ENCODE peak calls at places on chromosomes 4 and X, in nine cellular contexts. O, E, Q, C, M, T, A, J and N are unnamed samples.

GRCh38 chr4:122701061-122701460 is 31.4 kb upstream of the BBS12 start:
- DNase-seq in A (no peak), E (no peak), M (no peak), T (no peak), J (no peak), Q (no peak), O (no peak), C (no peak), N (no peak)

GRCh38 chrX:139929876-139930275 is 3.0 kb downstream of the ATP11C start:
- DNase-seq in J (no peak), Q (no peak), T (no peak), A (no peak), M (no peak), C (no peak), E (no peak), O (no peak), N (no peak)

GRCh38 chr4:2761035-2761923 is 5.1 kb upstream of the TNIP2 start:
- DNase-seq in Q (peak; percentile 64), A (no peak), O (no peak), E (peak; percentile 94), J (no peak), M (peak; percentile 35), C (peak; percentile 35), T (no peak), N (no peak)

GRCh38 chr4:10096201-10096975 is 20.2 kb downstream of the WDR1 start:
- DNase-seq in A (peak; percentile 69), T (peak; percentile 76), O (no peak), E (peak; percentile 60), Q (peak; percentile 88), C (peak; percentile 89), M (peak; percentile 80), J (no peak), N (peak; percentile 72)

GRCh38 chrX:7254144-7254543 is 106.2 kb upstream of the PUDP start:
- DNase-seq in E (no peak), M (no peak), O (no peak), C (no peak), T (no peak), A (no peak), Q (no peak), J (no peak), N (no peak)

GRCh38 chr4:1172971-1173757 is 781 bp upstream of the SPON2 start:
- DNase-seq in O (no peak), Q (peak; percentile 73), T (no peak), E (peak; percentile 28), A (peak; percentile 67), M (peak; percentile 73), C (no peak), J (peak; percentile 81), N (no peak)

GRCh38 chr4:114378306-114378903 is 220.2 kb upstream of the UGT8 start:
- DNase-seq in C (peak; percentile 54), J (no peak), O (no peak), T (no peak), A (no peak), E (no peak), M (no peak), Q (no peak), N (peak; percentile 16)

GRCh38 chr4:31175242-31175910 is 455.2 kb downstream of the PCDH7 start:
- DNase-seq in A (no peak), O (no peak), T (no peak), M (no peak), C (peak; percentile 66), E (no peak), J (no peak), Q (no peak), N (no peak)

GRCh38 chr4:83556006-83556712 is 20.3 kb downstream of the GPAT3 start:
- DNase-seq in C (no peak), J (no peak), Q (no peak), O (no peak), T (no peak), E (no peak), A (no peak), M (no peak), N (no peak)

GRCh38 chr4:106032851-106033286 is 137.6 kb downstream of the NPNT start:
- DNase-seq in O (no peak), C (no peak), T (no peak), J (no peak), A (no peak), Q (peak; percentile 83), E (no peak), M (no peak), N (no peak)

GRCh38 chr4:37758226-37758625 is 68.3 kb upstream of the PGM2 start:
- DNase-seq in J (no peak), O (no peak), C (no peak), A (peak; percentile 37), E (no peak), M (no peak), Q (no peak), T (no peak), N (no peak)

GRCh38 chr4:95547708-95548471 is 883 bp downstream of the UNC5C start:
- DNase-seq in E (peak; percentile 23), O (no peak), T (no peak), M (peak; percentile 54), Q (peak; percentile 71), A (peak; percentile 46), J (no peak), C (peak; percentile 18), N (peak; percentile 67)

DNA sequence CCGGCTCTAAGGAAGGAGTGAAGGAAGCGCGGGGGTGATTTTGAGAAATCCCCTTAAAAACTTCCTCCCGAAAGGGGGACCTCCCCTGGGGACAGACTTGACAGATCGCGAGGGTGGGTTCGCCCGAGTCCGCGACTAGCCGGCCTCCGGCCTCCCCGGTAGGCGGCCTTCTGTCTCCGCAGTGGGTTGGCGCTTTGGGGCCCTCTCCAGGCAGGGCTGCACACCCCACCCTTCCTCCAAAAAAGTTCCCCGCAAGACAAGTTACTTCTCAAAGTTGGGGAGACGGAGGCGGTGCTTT is 24.8 kb downstream of the HOPX start:
- DNase-seq in E (no peak), Q (no peak), O (no peak), C (no peak), T (peak; percentile 58), A (peak; percentile 37), J (no peak), M (peak; percentile 64), N (peak; percentile 44)
- TF ChIP-seq CTCF in E (no peak), Q (no peak), O (no peak), C (no peak), T (no peak), A (no peak), J (peak; percentile 25), M (peak; percentile 31), N (peak; percentile 17)

GRCh38 chr4:169267070-169267469 is 3.7 kb downstream of the SH3RF1 start:
- DNase-seq in C (peak; percentile 41), A (no peak), J (no peak), T (no peak), O (no peak), Q (no peak), M (no peak), E (no peak), N (no peak)
- H3K4me3 ChIP-seq in C (peak overlapping the region; percentile 87), A (no peak overlapping the region), J (no peak overlapping the region), T (no peak overlapping the region), O (no peak overlapping the region), Q (no peak overlapping the region), M (peak overlapping the region; percentile 98), E (peak overlapping the region; percentile 4), N (no peak overlapping the region)

GRCh38 chr4:56324011-56324610 is 63.2 kb downstream of the AASDH start:
- DNase-seq in E (no peak), C (no peak), J (no peak), A (no peak), T (no peak), Q (no peak), M (no peak), O (no peak), N (no peak)
- H3K27ac ChIP-seq in E (no peak overlapping the region), C (no peak overlapping the region), J (no peak overlapping the region), A (no peak overlapping the region), T (no peak overlapping the region), Q (no peak overlapping the region), M (no peak overlapping the region), O (peak overlapping the region; percentile 55), N (peak overlapping the region; percentile 76)

DNA sequence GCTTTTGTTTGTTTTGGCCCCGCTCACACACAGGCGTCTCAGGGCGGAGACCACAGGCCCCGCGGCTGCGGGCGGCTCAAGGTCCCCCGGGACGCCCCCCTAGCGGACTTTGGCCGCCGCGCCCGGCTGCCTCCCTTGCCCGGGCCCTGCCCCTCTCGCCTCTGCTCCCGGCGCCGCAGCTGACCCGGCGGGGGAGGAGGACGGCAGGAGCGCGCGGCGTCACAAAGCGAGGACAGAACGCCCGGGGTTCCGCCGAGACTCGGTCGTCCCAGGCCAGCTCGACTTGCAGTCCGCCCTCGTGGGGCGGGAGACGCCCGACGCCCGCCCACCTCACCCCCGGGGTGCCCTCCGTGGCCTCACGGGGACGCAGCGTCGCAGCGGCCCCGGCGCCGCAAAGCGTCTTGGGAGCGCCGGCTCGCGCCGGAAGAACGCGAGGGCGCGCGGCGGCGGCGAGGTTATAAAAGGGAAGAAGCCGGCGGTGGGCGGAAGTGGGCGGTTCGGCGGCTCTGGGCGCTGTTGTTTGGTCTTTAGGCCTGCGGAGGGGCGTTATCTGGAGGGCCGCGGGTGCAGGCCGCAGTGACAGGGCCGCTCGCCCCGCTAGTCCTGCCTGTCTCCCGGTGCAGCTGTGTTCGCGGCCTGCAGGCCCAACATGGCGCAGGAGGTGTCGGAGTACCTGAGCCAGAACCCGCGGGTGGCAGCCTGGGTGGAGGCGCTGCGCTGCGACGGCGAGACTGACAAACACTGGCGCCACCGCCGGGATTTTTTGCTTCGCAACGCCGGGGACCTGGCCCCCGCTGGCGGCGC is at the start of gene CDKN2AIP:
- DNase-seq in A (peak; percentile 96), M (peak; percentile 97), C (peak; percentile 92), Q (peak; percentile 96), T (peak; percentile 95), J (peak; percentile 97), E (peak; percentile 93), O (peak; percentile 85), N (peak; percentile 82)
- TF ChIP-seq CTCF in A (no peak), M (peak; percentile 17), C (no peak), Q (no peak), T (no peak), J (no peak), E (no peak), O (no peak), N (no peak)

GRCh38 chrX:6226646-6227444 is 1.8 kb downstream of the NLGN4X start:
- DNase-seq in Q (no peak), M (no peak), E (no peak), T (no peak), O (no peak), A (peak; percentile 61), C (no peak), J (no peak), N (peak; percentile 50)
- H3K4me3 ChIP-seq in Q (peak overlapping the region; percentile 50), M (peak overlapping the region; percentile 46), E (peak overlapping the region; percentile 19), T (no peak overlapping the region), O (peak overlapping the region; percentile 9), A (peak overlapping the region; percentile 40), C (peak overlapping the region; percentile 55), J (peak overlapping the region; percentile 44), N (peak overlapping the region; percentile 60)

DNA sequence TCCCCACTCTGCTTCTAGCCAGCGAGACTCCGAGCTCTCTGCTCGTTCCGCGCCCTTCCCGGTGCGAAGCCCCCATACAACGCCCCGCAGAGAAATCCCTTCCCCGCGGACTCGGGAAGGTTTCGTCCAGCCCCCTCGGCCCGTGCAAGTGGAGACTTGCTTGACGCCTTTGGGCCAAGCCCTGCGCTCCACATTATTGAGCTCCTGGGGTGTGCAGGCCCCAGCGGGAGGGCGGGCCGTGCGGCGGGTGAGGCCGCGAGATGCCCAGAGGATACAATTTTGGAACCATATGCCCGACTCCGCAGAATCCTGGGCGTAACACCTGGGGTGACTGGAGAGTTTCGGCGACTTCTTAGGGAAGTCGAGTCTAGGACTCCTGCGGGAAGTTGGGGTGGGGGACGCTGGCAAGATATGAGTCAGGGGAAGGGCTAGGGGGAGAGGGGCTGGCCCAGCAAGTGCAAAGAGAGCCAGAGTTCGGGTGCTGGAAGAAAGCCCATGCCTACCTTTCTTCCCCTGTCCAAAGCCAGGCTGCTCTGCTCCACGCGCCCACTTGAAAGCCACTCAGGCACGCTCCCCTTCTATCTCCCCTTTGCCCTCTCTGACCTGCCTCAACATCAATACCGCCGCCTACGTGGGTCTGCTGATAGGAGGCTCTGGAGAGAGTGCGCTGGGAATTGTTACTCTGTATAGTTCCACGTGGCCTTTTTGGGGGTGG is 1.1 kb upstream of the ELF4 start:
- DNase-seq in A (peak; percentile 54), J (no peak), Q (no peak), T (no peak), O (no peak), M (no peak), E (peak; percentile 31), C (no peak), N (no peak)
- H3K27ac ChIP-seq in A (peak overlapping the region; percentile 93), J (peak overlapping the region; percentile 89), Q (peak overlapping the region; percentile 96), T (no peak overlapping the region), O (peak overlapping the region; percentile 88), M (no peak overlapping the region), E (peak overlapping the region; percentile 40), C (peak overlapping the region; percentile 39), N (peak overlapping the region; percentile 57)